ENCODE peak calls at places on chromosomes 1 and 21, in five cellular contexts. H, M, I, K and E are unnamed samples.

GRCh38 chr1:200028586-200029034 is 1.1 kb downstream of the NR5A2 start:
- DNase-seq in M (no peak), H (peak; percentile 62), I (no peak), K (no peak), E (no peak)

GRCh38 chr21:46079357-46080170 is 18.3 kb upstream of the COL6A2 start:
- DNase-seq in M (peak; percentile 21), H (no peak), K (no peak), I (no peak), E (no peak)

GRCh38 chr1:192554904-192555303 is 20.7 kb upstream of the RGS1 start:
- DNase-seq in K (no peak), H (no peak), M (no peak), I (no peak), E (no peak)

GRCh38 chr1:228306275-228307217 is 98.7 kb downstream of the OBSCN start:
- DNase-seq in M (peak; percentile 5), K (no peak), H (no peak), I (no peak), E (no peak)

GRCh38 chr21:38861006-38861405 is 55.3 kb downstream of the ETS2 start:
- DNase-seq in M (no peak), I (no peak), K (no peak), H (no peak), E (no peak)

GRCh38 chr21:41370840-41371697 is 9.2 kb downstream of the MX2 start:
- DNase-seq in I (no peak), H (no peak), K (no peak), M (no peak), E (no peak)

GRCh38 chr1:28421744-28422143 is 52.2 kb downstream of the PHACTR4 start:
- DNase-seq in I (no peak), H (peak; percentile 76), K (no peak), M (no peak), E (peak; percentile 62)

GRCh38 chr1:107683198-107683657 is 281.8 kb downstream of the VAV3 start:
- DNase-seq in K (peak; percentile 90), H (no peak), M (no peak), I (no peak), E (peak; percentile 85)

GRCh38 chr1:221478050-221478949 is 263.6 kb downstream of the DUSP10 start:
- DNase-seq in K (peak; percentile 79), H (peak; percentile 17), M (peak; percentile 46), I (peak; percentile 70), E (peak; percentile 89)

GRCh38 chr21:42887321-42887720 is 5.8 kb upstream of the NDUFV3 start:
- DNase-seq in M (no peak), I (no peak), H (no peak), K (no peak), E (no peak)

GRCh38 chr1:84504580-84505021 is 1.6 kb upstream of the SPATA1 start:
- DNase-seq in I (peak; percentile 38), K (peak; percentile 4), H (peak; percentile 58), M (no peak), E (peak; percentile 29)

GRCh38 chr1:10033359-10033845 is 644 bp downstream of the UBE4B start:
- DNase-seq in K (peak; percentile 52), H (no peak), M (peak; percentile 23), I (peak; percentile 24), E (peak; percentile 61)

GRCh38 chr1:146007048-146007784 is 10.8 kb upstream of the TXNIP start:
- DNase-seq in K (peak; percentile 79), M (peak; percentile 82), I (peak; percentile 91), H (peak; percentile 84), E (peak; percentile 78)

GRCh38 chr1:155858805-155859233 is 548 bp upstream of the SYT11 start:
- DNase-seq in I (peak; percentile 66), K (no peak), H (no peak), M (no peak), E (peak; percentile 45)

GRCh38 chr1:206030714-206031113 is 7.0 kb upstream of the CTSE start:
- DNase-seq in M (peak; percentile 83), K (peak; percentile 83), H (peak; percentile 75), I (peak; percentile 94), E (peak; percentile 95)

GRCh38 chr1:56967900-56968832 is 2.4 kb upstream of the C8B start:
- DNase-seq in H (peak; percentile 6), K (peak; percentile 11), I (peak; percentile 16), M (peak; percentile 68), E (no peak)
- TF ChIP-seq CTCF in H (peak; percentile 37), K (peak; percentile 27), I (peak; percentile 47), M (peak; percentile 71), E (no peak)

GRCh38 chr1:160362168-160362941 is 4.5 kb upstream of the NHLH1 start:
- DNase-seq in K (no peak), M (no peak), H (no peak), I (no peak), E (no peak)
- TF ChIP-seq CTCF in K (no peak), M (no peak), H (no peak), I (no peak), E (no peak)

GRCh38 chr1:27303509-27303908 is 18.5 kb upstream of the TMEM222 start:
- DNase-seq in M (no peak), I (no peak), H (no peak), K (no peak), E (no peak)

GRCh38 chr1:27302612-27303011 is 19.4 kb upstream of the TMEM222 start:
- DNase-seq in I (no peak), H (no peak), M (no peak), K (no peak), E (no peak)

GRCh38 chr1:27307851-27308598 is 13.9 kb upstream of the TMEM222 start:
- DNase-seq in I (no peak), H (no peak), M (no peak), K (no peak), E (no peak)

GRCh38 chr1:27306071-27306470 is 15.9 kb upstream of the TMEM222 start:
- DNase-seq in K (no peak), H (no peak), I (no peak), M (no peak), E (no peak)

DNA sequence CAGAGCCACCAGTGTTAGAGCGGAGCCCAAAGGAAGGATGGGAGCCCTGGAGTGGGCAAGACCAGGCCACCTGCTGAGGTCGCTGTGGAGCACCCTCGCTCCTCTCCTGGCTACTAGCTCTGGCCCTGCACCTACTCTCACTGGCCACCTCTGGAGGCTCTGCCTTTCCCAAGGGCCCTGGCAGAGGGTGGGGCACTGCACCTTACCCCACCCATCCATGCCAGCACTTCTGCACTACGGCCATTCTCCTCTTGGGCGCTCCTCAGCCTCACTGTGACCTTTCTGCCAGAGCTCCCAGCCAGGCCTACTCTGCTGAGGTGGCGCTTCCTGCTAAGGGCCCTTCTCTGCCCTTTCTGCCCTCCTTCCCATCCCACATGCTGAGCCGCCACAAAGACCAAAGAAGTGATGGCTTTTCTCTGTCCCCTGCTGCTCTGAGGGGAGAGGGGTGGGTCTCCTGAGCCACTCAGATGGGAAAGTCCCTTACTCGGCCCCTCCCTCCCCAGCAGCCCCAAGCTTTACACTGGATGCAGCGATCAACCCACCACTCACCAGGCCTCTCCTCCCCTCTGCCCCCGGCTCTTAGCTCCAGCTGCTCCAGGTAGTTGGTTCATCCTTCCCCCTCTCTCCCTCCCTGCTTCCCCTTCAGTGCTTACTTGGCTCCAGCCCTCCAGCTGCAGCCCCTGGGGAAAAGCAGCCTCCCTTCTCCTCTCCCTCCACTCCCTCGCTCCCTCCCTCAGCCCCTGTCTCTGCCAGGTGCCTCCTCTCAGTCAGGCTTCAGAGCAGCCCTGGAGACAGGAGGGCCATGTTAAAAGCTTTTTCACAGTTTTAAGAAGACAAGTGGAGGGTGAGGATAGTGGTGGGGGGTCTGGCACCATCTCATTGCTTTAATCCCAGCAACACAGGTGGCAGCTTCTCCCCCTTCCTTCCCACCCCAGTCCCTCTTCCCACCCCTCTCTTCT is 14.8 kb upstream of the TMEM222 start:
- DNase-seq in K (peak; percentile 33), H (no peak), I (no peak), M (no peak), E (no peak)
- TF ChIP-seq CTCF in K (no peak), H (no peak), I (peak; percentile 17), M (no peak), E (no peak)

DNA sequence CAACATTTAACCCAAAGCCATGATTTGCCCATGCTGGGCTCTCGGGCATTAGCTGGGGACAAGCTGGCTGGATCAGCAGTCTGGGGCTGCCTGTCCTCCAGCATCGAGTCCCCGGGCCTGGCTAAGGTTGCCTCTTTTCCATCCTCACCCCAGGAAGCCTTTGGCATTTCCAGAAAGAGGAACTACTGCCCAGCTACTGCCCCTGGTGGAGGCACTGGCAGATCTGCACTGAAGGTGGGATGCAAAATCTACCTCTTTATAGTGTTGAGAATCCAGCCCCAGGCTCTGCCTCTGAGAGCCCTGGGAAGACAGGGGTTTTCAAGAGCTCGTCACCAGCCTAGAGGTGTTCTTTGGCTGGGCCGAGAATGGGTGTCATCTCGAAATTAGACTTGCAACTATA is 635.9 kb downstream of the MATN1 start:
- DNase-seq in H (no peak), M (no peak), I (no peak), K (peak; percentile 21), E (no peak)
- TF ChIP-seq CTCF in H (peak; percentile 27), M (no peak), I (no peak), K (no peak), E (peak; percentile 13)

DNA sequence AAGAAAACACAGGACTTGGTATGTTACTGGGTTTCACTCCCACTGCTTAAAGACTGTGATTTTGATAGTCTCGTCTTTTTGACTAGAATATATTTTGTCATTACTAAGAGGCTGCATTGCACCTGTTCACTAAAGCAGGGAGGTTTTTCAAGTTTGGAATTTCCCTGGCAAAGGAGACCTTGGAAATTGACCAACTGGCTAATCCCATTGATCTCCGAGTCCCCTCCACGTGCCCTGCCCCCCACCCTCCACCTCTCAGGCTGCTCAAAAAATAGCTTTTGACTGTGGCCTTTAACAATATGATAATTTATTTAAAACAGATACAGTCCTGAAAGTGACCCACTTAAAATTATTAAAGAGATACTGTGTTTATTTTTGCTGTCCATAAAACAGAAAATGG is 361.7 kb downstream of the RRAGC start:
- DNase-seq in K (no peak), I (no peak), H (no peak), M (no peak), E (no peak)
- TF ChIP-seq CTCF in K (no peak), I (no peak), H (no peak), M (no peak), E (no peak)

GRCh38 chr1:214551436-214552173 is at the start of gene PTPN14:
- DNase-seq in K (peak; percentile 94), I (no peak), H (peak; percentile 93), M (peak; percentile 93), E (peak; percentile 95)
- TF ChIP-seq CTCF in K (peak; percentile 17), I (no peak), H (peak; percentile 17), M (peak; percentile 54), E (peak; percentile 51)

GRCh38 chr1:61477301-61477700 is 247.6 kb downstream of the TM2D1 start:
- DNase-seq in M (no peak), K (no peak), I (no peak), H (no peak), E (no peak)

GRCh38 chr1:61472876-61473275 is 252.1 kb downstream of the TM2D1 start:
- DNase-seq in I (no peak), K (no peak), H (no peak), M (no peak), E (peak; percentile 78)

GRCh38 chr1:61469365-61469764 is 255.6 kb downstream of the TM2D1 start:
- DNase-seq in H (no peak), K (no peak), M (no peak), I (no peak), E (no peak)

GRCh38 chr1:61480273-61480672 is 244.7 kb downstream of the TM2D1 start:
- DNase-seq in I (no peak), K (no peak), H (no peak), M (no peak), E (no peak)

GRCh38 chr1:61474963-61475362 is 250.0 kb downstream of the TM2D1 start:
- DNase-seq in M (no peak), I (no peak), K (no peak), H (no peak), E (no peak)
- TF ChIP-seq CTCF in M (no peak), I (no peak), K (no peak), H (no peak), E (no peak)